ENCODE peak calls at places on chromosomes 3 and 15, in seven cellular contexts. V is HFF-Myc, U is kidney epithelial cell, X is Ammon's horn, N is memory B cell, L is NCI-H510A treated with DMSO at 0.1 percent for 48 hours, J is germinal center. P is an unnamed sample.

GRCh38 chr15:96693515-96693914 is 363.0 kb downstream of the NR2F2 start:
- DNase-seq in U (no peak), J (no peak), V (no peak), L (no peak), N (no peak), X (no peak), P (no peak)

GRCh38 chr3:182740710-182741109 is 52.6 kb upstream of the ATP11B start:
- DNase-seq in N (no peak), X (no peak), V (no peak), J (no peak), U (peak), L (peak), P (peak)

GRCh38 chr15:98874773-98875172 is 132.8 kb downstream of the PGPEP1L start:
- DNase-seq in U (no peak), V (no peak), L (no peak), N (no peak), X (peak), J (no peak), P (no peak)

GRCh38 chr3:31767920-31768319 is 213.1 kb downstream of the OSBPL10 start:
- DNase-seq in J (no peak), U (no peak), V (no peak), X (no peak), L (no peak), N (no peak), P (no peak)

GRCh38 chr15:95799286-95800187 is 531.0 kb upstream of the NR2F2 start:
- DNase-seq in U (peak), J (no peak), N (no peak), L (peak), X (no peak), V (peak), P (peak)

GRCh38 chr15:24764375-24765171 is 89.0 kb downstream of the NPAP1 start:
- DNase-seq in N (no peak), J (no peak), L (no peak), X (no peak), V (no peak), U (no peak), P (no peak)

GRCh38 chr15:50816191-50816590 is 50.7 kb upstream of the SPPL2A start:
- DNase-seq in N (no peak), V (no peak), U (peak), L (no peak), X (no peak), J (no peak), P (peak)

GRCh38 chr15:27414168-27414870 is 443.3 kb downstream of the GABRG3 start:
- DNase-seq in V (no peak), X (no peak), L (no peak), N (no peak), J (no peak), U (no peak), P (no peak)

GRCh38 chr15:75811616-75812015 is 31.6 kb upstream of the UBE2Q2 start:
- DNase-seq in X (no peak), U (no peak), N (no peak), J (no peak), L (no peak), V (no peak), P (no peak)

GRCh38 chr3:18725668-18726407 is 300.7 kb upstream of the SATB1 start:
- DNase-seq in L (no peak), U (no peak), N (no peak), V (no peak), X (no peak), J (no peak), P (no peak)

GRCh38 chr15:80093854-80094418 is 34.5 kb downstream of the ZFAND6 start:
- DNase-seq in N (no peak), J (no peak), L (peak), U (no peak), X (no peak), V (no peak), P (peak)

GRCh38 chr15:90873998-90874605 is 5.7 kb downstream of the FURIN start:
- DNase-seq in X (no peak), J (no peak), N (no peak), U (no peak), L (peak), V (no peak), P (no peak)

GRCh38 chr3:124663690-124664089 is 66.6 kb upstream of the UMPS start:
- DNase-seq in L (no peak), J (no peak), X (no peak), U (no peak), N (no peak), V (peak), P (no peak)

GRCh38 chr3:57968499-57968898 is 39.7 kb upstream of the FLNB start:
- DNase-seq in J (no peak), X (no peak), V (no peak), U (no peak), N (no peak), L (no peak), P (no peak)

GRCh38 chr3:172522871-172523818 is at the start of gene TNFSF10:
- DNase-seq in J (peak), V (no peak), X (peak), N (peak), L (peak), U (peak), P (peak)

GRCh38 chr15:70035719-70036077 is 62.0 kb downstream of the TLE3 start:
- DNase-seq in J (peak), N (peak), V (no peak), X (peak), U (no peak), L (no peak), P (no peak)

GRCh38 chr15:37599175-37599574 is 335.3 kb upstream of the TMCO5A start:
- DNase-seq in V (no peak), X (no peak), U (no peak), J (no peak), L (no peak), N (no peak), P (no peak)

GRCh38 chr15:57559875-57560274 is 31.8 kb upstream of the MYZAP start:
- DNase-seq in V (no peak), X (peak), N (peak), J (peak), U (no peak), L (peak), P (no peak)

GRCh38 chr3:193407156-193407555 is 28.6 kb upstream of the ATP13A5 start:
- DNase-seq in X (no peak), J (no peak), V (no peak), N (no peak), U (no peak), L (no peak), P (no peak)

GRCh38 chr3:149487598-149488197 is 13.2 kb downstream of the TM4SF4 start:
- DNase-seq in N (peak), X (no peak), V (no peak), L (no peak), J (peak), U (no peak), P (no peak)

GRCh38 chr3:189626286-189626685 is 4.9 kb upstream of the TP63 start:
- DNase-seq in N (no peak), X (no peak), J (no peak), V (no peak), U (no peak), L (no peak), P (no peak)